ENCODE peak calls at places on chromosomes 11 and 22, in seven cellular contexts. F is pancreas, R is iPS DF 6.9, J is tibial nerve, W is PC-3, L is A673, U is endothelial cell of umbilical vein. Q is an unnamed sample.

GRCh38 chr11:72574534-72575460 is 99.4 kb downstream of the PDE2A start:
- DNase-seq in F (peak), R (no peak), J (no peak), W (no peak), L (no peak), U (no peak), Q (no peak)

GRCh38 chr11:61162092-61162935 is 1.1 kb upstream of the VPS37C start:
- DNase-seq in F (no peak), R (no peak), J (no peak), W (peak), L (peak), U (peak), Q (peak)

GRCh38 chr22:43346521-43346929 is 3.4 kb upstream of the SCUBE1 start:
- DNase-seq in F (peak), R (no peak), J (peak), W (peak), L (peak), U (peak), Q (peak)

GRCh38 chr11:313304-313786 is 495 bp upstream of the IFITM1 start:
- DNase-seq in F (peak), R (no peak), J (no peak), W (no peak), L (no peak), U (no peak), Q (no peak)

GRCh38 chr11:114285599-114285998 is 10.6 kb upstream of the NNMT start:
- DNase-seq in F (no peak), R (no peak), J (no peak), W (peak), L (peak), U (no peak), Q (peak)

GRCh38 chr22:27504360-27504759 is 297.2 kb downstream of the MN1 start:
- DNase-seq in F (no peak), R (no peak), J (no peak), W (no peak), L (no peak), U (no peak), Q (peak)

GRCh38 chr11:118050208-118050891 is 26.5 kb upstream of the TMPRSS4 start:
- DNase-seq in F (no peak), R (no peak), J (no peak), W (no peak), L (no peak), U (no peak), Q (no peak)

GRCh38 chr11:128701086-128701485 is 7.2 kb downstream of the FLI1 start:
- DNase-seq in F (no peak), R (no peak), J (no peak), W (no peak), L (peak), U (peak), Q (no peak)

GRCh38 chr11:69442807-69443137 is 38.7 kb upstream of the LINC01488 start:
- DNase-seq in F (peak), R (no peak), J (no peak), W (peak), L (peak), U (no peak), Q (peak)

GRCh38 chr11:77968337-77968736 is 26.1 kb downstream of the INTS4 start:
- DNase-seq in F (no peak), R (no peak), J (no peak), W (no peak), L (no peak), U (no peak), Q (no peak)

GRCh38 chr11:16945671-16946469 is 68.3 kb downstream of the PLEKHA7 start:
- DNase-seq in F (peak), R (peak), J (no peak), W (peak), L (peak), U (peak), Q (peak)

GRCh38 chr11:22192642-22193347 is at the start of gene ANO5:
- DNase-seq in F (peak), R (peak), J (peak), W (no peak), L (peak), U (peak), Q (peak)

GRCh38 chr11:68206211-68206610 is 6.9 kb downstream of the KMT5B start:
- DNase-seq in F (no peak), R (no peak), J (no peak), W (peak), L (peak), U (peak), Q (peak)

GRCh38 chr11:45930031-45930794 is 7.8 kb downstream of the LARGE2 start:
- DNase-seq in F (peak), R (no peak), J (no peak), W (peak), L (no peak), U (no peak), Q (peak)

GRCh38 chr11:93967944-93968343 is 53.2 kb upstream of the HEPHL1 start:
- DNase-seq in F (no peak), R (no peak), J (no peak), W (peak), L (no peak), U (no peak), Q (no peak)

GRCh38 chr11:124656759-124657627 is 16.5 kb downstream of the SIAE start:
- DNase-seq in F (no peak), R (no peak), J (no peak), W (no peak), L (peak), U (no peak), Q (peak)

GRCh38 chr11:68371176-68372041 is 59.0 kb downstream of the LRP5 start:
- DNase-seq in F (peak), R (no peak), J (no peak), W (no peak), L (no peak), U (no peak), Q (no peak)

GRCh38 chr11:121464352-121464946 is 11.7 kb upstream of the SORL1-AS1 start:
- DNase-seq in F (no peak), R (no peak), J (no peak), W (peak), L (peak), U (peak), Q (peak)

GRCh38 chr11:116586392-116586791 is 186.4 kb downstream of the BUD13 start:
- DNase-seq in F (no peak), R (no peak), J (no peak), W (no peak), L (no peak), U (no peak), Q (no peak)

GRCh38 chr11:96314326-96315050 is 28.5 kb downstream of the MAML2 start:
- DNase-seq in F (no peak), R (no peak), J (no peak), W (peak), L (no peak), U (peak), Q (no peak)

GRCh38 chr11:94885133-94885532 is 88.2 kb downstream of the CWC15 start:
- DNase-seq in F (no peak), R (no peak), J (no peak), W (peak), L (peak), U (no peak), Q (peak)

GRCh38 chr11:5489571-5490357 is 1.3 kb downstream of the OR52D1 start:
- DNase-seq in F (no peak), R (no peak), J (no peak), W (no peak), L (no peak), U (no peak), Q (no peak)

GRCh38 chr11:84069048-84069447 is 782.9 kb upstream of the CCDC90B start:
- DNase-seq in F (no peak), R (no peak), J (no peak), W (no peak), L (no peak), U (no peak), Q (no peak)

GRCh38 chr11:12599408-12600143 is 74.6 kb upstream of the TEAD1 start:
- DNase-seq in F (peak), R (peak), J (no peak), W (peak), L (peak), U (peak), Q (no peak)

GRCh38 chr11:47967577-47968230 is 12.7 kb upstream of the PTPRJ start:
- DNase-seq in F (no peak), R (no peak), J (no peak), W (no peak), L (no peak), U (no peak), Q (no peak)

GRCh38 chr11:26649884-26650283 is 72.0 kb downstream of the SLC5A12 start:
- DNase-seq in F (no peak), R (peak), J (no peak), W (peak), L (peak), U (peak), Q (peak)

GRCh38 chr11:6632116-6633073 is 13.2 kb upstream of the TPP1 start:
- DNase-seq in F (peak), R (no peak), J (no peak), W (no peak), L (no peak), U (no peak), Q (no peak)
- H3K27ac ChIP-seq in F (no peak), R (no peak), J (no peak), W (no peak), L (no peak), U (no peak), Q (no peak)

GRCh38 chr11:134981824-134982223 is 569.8 kb upstream of the B3GAT1 start:
- DNase-seq in F (no peak), R (no peak), J (no peak), W (no peak), L (no peak), U (no peak), Q (no peak)

GRCh38 chr11:134980819-134981710 is 569.0 kb upstream of the B3GAT1 start:
- DNase-seq in F (no peak), R (no peak), J (no peak), W (no peak), L (no peak), U (no peak), Q (no peak)

GRCh38 chr11:134976540-134976939 is 564.5 kb upstream of the B3GAT1 start:
- DNase-seq in F (no peak), R (no peak), J (no peak), W (no peak), L (no peak), U (no peak), Q (no peak)

GRCh38 chr11:134975866-134976265 is 563.8 kb upstream of the B3GAT1 start:
- DNase-seq in F (no peak), R (no peak), J (no peak), W (no peak), L (no peak), U (no peak), Q (no peak)

GRCh38 chr11:134978388-134979088 is 566.5 kb upstream of the B3GAT1 start:
- DNase-seq in F (no peak), R (no peak), J (no peak), W (no peak), L (no peak), U (no peak), Q (no peak)
- H3K27ac ChIP-seq in F (no peak), R (no peak), J (no peak), W (no peak), L (no peak), U (no peak), Q (no peak)

GRCh38 chr11:111388431-111388830 is 9.4 kb upstream of the POU2AF1 start:
- DNase-seq in F (no peak), R (no peak), J (no peak), W (no peak), L (no peak), U (no peak), Q (no peak)
- H3K27ac ChIP-seq in F (no peak), R (no peak), J (no peak), W (no peak), L (no peak), U (no peak), Q (no peak)

GRCh38 chr22:44360686-44361381 is 48.1 kb upstream of the SHISAL1 start:
- DNase-seq in F (peak), R (no peak), J (no peak), W (peak), L (no peak), U (peak), Q (no peak)
- H3K27ac ChIP-seq in F (no peak), R (no peak), J (peak), W (peak), L (no peak), U (peak), Q (no peak)

Q was measured in SJCRH30.